ENCODE peak calls at places on chromosome 15, in five cellular contexts. T is psoas muscle, Q is adrenal gland, G is HCT116, A is AG10803. R is an unnamed sample.

GRCh38 chr15:42623951-42624350 is 48.5 kb downstream of the STARD9 start:
- DNase-seq in T (no peak), G (no peak), Q (no peak), A (no peak), R (no peak)

GRCh38 chr15:41936649-41937567 is 35.4 kb downstream of the EHD4 start:
- DNase-seq in T (peak; percentile 51), G (no peak), Q (peak; percentile 70), A (no peak), R (no peak)

GRCh38 chr15:25335279-25335678 is 103.5 kb downstream of the UBE3A start:
- DNase-seq in T (no peak), A (no peak), Q (no peak), G (no peak), R (no peak)

GRCh38 chr15:44595656-44596510 is 58.9 kb downstream of the EIF3J start:
- DNase-seq in G (no peak), A (no peak), Q (no peak), T (no peak), R (no peak)

GRCh38 chr15:58746174-58746573 is 3.3 kb downstream of the ADAM10 start:
- DNase-seq in T (no peak), Q (no peak), A (no peak), G (no peak), R (no peak)

GRCh38 chr15:55907797-55908196 is 85.6 kb downstream of the NEDD4 start:
- DNase-seq in A (peak; percentile 98), G (peak; percentile 86), T (no peak), Q (no peak), R (peak; percentile 81)

GRCh38 chr15:101128191-101128590 is 123.7 kb downstream of the CHSY1 start:
- DNase-seq in Q (no peak), G (no peak), A (peak; percentile 98), T (no peak), R (peak; percentile 87)

GRCh38 chr15:63597033-63597790 is at the start of gene FBXL22:
- DNase-seq in A (peak; percentile 64), T (no peak), Q (no peak), G (no peak), R (no peak)

GRCh38 chr15:79208179-79208578 is 74.3 kb upstream of the ANKRD34C start:
- DNase-seq in Q (no peak), G (no peak), A (no peak), T (no peak), R (no peak)
- TF ChIP-seq CTCF in Q (no peak), G (peak; percentile 53), A (no peak), T (no peak), R (no peak)

GRCh38 chr15:92906038-92906437 is 5.9 kb downstream of the CHD2 start:
- DNase-seq in A (no peak), T (no peak), Q (no peak), G (no peak), R (peak; percentile 14)

GRCh38 chr15:92904832-92905640 is 4.9 kb downstream of the CHD2 start:
- DNase-seq in Q (no peak), G (no peak), T (no peak), A (no peak), R (peak; percentile 17)

GRCh38 chr15:92902723-92903587 is 2.8 kb downstream of the CHD2 start:
- DNase-seq in Q (no peak), T (no peak), A (no peak), G (no peak), R (peak; percentile 33)

GRCh38 chr15:92903588-92903955 is 3.4 kb downstream of the CHD2 start:
- DNase-seq in A (no peak), Q (no peak), T (no peak), G (no peak), R (no peak)

DNA sequence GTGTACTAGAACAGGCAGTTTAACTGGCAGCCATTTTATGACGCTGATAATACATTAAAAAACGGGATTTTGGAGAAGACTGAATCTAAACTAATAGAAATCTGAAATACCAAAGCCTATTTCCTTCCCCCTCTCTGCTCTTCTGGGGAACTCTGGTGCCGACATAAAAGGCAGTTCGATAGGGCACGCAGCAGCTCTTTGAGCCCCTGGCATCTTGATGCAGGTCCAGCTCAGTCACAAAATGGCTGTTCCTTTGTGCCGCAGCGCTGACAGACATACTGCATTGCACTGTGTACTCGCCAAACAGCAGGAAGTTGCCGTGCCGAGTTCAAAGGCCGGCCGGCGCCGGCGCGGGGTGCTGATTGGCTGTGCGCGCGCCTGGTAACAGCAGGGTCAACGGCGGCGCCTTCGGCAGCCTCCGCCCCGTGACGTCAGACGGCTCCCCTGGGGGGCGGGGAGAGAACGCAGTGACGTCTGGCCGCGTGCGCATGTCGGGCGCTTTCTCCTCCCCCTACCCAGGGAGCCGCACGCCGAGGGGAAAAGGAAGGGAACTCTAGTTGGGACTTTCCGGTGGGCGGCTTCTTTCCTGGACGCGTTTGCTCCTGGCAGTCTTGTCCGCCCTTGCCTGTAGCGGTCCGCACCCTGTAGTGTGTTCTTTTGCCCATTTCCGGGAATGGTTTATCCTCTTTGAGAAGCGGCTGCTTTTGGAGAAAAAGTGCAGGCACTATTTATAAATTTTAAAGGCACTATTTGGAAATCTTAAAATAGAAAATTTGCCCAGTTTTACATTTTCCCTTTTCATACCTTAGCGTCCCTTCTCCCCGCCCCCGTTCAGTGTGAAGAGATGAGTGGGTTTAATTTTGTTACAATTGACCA is 4.1 kb downstream of the CHD2 start:
- DNase-seq in A (peak; percentile 98), G (peak; percentile 96), T (peak; percentile 99), Q (peak; percentile 100), R (peak; percentile 98)
- TF ChIP-seq CTCF in A (no peak), G (no peak), T (no peak), Q (no peak), R (no peak)

DNA sequence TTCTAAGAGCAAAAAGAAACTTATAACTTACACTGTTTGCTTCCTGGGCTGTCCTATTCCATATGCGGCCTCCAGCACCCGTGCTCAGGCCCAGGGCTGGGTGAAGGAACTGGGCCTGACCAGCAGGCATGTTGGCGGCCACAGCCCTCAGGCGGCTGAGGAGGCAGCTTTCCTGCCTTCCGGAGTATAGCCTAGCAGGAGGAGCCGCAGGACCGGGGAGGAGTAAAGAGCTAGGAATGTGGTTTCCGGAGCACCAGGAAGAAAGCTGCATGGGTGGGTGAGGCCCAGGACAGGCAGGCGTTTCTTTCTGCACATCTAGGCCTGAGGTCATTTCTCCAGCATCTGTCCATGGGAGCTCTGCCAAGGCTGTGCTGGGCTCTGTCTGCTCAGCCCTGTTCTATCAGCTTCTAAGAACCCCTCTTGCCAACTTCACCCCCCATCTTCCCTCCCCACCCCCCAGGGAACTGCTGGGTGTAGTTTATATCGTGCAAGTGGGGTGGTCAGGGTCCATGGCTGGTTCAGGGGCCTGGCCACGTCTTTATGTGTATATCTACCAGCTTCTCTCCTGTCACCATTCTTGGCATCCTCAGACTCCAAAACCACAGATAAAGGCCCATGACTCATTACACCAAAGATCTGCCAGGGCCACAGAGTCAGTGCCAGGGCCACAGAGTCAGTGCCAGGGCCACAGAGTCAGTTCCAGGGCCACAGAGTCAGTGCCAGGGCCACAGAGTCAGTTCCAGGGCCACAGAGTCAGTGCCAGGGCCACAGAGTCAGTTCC is 7.8 kb upstream of the KIF7 start:
- DNase-seq in G (no peak), Q (peak; percentile 76), A (peak; percentile 98), T (peak; percentile 77), R (peak; percentile 90)
- TF ChIP-seq CTCF in G (no peak), Q (no peak), A (no peak), T (no peak), R (no peak)

GRCh38 chr15:39583586-39584265 is 2.8 kb downstream of the THBS1 start:
- DNase-seq in Q (no peak), G (no peak), T (no peak), A (peak; percentile 92), R (peak; percentile 80)
- TF ChIP-seq CTCF in Q (no peak), G (peak; percentile 47), T (no peak), A (peak; percentile 53), R (peak; percentile 65)

DNA sequence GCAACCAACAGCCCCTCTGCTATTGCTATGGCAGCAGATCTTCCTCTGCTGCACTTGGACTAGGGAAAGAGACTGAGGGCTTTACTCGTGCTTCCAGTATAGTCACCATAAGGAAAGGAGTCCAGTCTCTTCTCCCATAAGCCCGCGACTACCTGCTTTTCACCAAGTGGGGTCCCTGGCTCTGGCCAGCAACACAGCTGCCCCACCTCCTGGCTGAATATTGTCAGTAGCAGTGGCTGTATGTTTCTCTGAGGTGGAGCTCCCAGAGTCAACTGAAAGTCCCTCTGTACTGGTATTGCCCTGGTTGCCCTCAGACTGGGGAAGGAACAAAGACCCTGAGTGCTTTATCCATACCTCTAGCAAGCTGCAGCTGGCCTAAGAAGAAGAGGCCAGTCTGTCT is 719.6 kb downstream of the SQOR start:
- DNase-seq in G (no peak), Q (no peak), T (no peak), A (no peak), R (no peak)
- TF ChIP-seq CTCF in G (no peak), Q (no peak), T (no peak), A (no peak), R (no peak)

R was measured in MCF 10A.